ENCODE peak calls at places on chromosome 11, in six cellular contexts. V is GM20000, O is kidney, Z is left kidney, R is mammary epithelial cell, G is NCI-H1436. K is an unnamed sample.

GRCh38 chr11:116334596-116334995 is 438.2 kb downstream of the BUD13 start:
- DNase-seq in V (no peak), O (no peak), Z (no peak), R (no peak), G (no peak), K (no peak)

GRCh38 chr11:45217991-45218390 is 68.2 kb downstream of the SYT13 start:
- DNase-seq in V (no peak), O (no peak), Z (no peak), R (peak; percentile 1), G (no peak), K (peak; percentile 18)

GRCh38 chr11:118609380-118610219 is 2.2 kb downstream of the PHLDB1 start:
- DNase-seq in V (no peak), O (peak; percentile 83), Z (peak; percentile 59), R (no peak), G (no peak), K (peak; percentile 34)

GRCh38 chr11:36619502-36619901 is 21.5 kb upstream of the RAG2 start:
- DNase-seq in V (no peak), O (no peak), Z (peak; percentile 53), R (no peak), G (no peak), K (no peak)

GRCh38 chr11:32829680-32830412 is at the start of gene PRRG4:
- DNase-seq in V (peak; percentile 88), O (peak; percentile 94), Z (peak; percentile 83), R (peak; percentile 90), G (peak; percentile 57), K (peak; percentile 16)

GRCh38 chr11:12512826-12513395 is 135.5 kb downstream of the PARVA start:
- DNase-seq in V (no peak), O (no peak), Z (no peak), R (no peak), G (no peak), K (no peak)

GRCh38 chr11:95296165-95296564 is 65.2 kb upstream of the SESN3 start:
- DNase-seq in V (no peak), O (no peak), Z (peak; percentile 66), R (no peak), G (no peak), K (no peak)

GRCh38 chr11:72300268-72300667 is 56.3 kb upstream of the PHOX2A start:
- DNase-seq in V (no peak), O (no peak), Z (no peak), R (no peak), G (no peak), K (no peak)

GRCh38 chr11:58152776-58153175 is 27.4 kb upstream of the OR9I1 start:
- DNase-seq in V (no peak), O (no peak), Z (no peak), R (no peak), G (no peak), K (no peak)

GRCh38 chr11:67417425-67417824 is 1.9 kb downstream of the CARNS1 start:
- DNase-seq in V (no peak), O (no peak), Z (no peak), R (no peak), G (no peak), K (no peak)

GRCh38 chr11:33930317-33931021 is 38.6 kb upstream of the LMO2 start:
- DNase-seq in V (no peak), O (no peak), Z (peak; percentile 60), R (no peak), G (no peak), K (no peak)

GRCh38 chr11:315051-315481 is 1.2 kb downstream of the IFITM1 start:
- DNase-seq in V (no peak), O (peak; percentile 54), Z (no peak), R (no peak), G (no peak), K (no peak)

GRCh38 chr11:33413296-33413695 is 156.1 kb downstream of the HIPK3 start:
- DNase-seq in V (no peak), O (no peak), Z (no peak), R (no peak), G (no peak), K (no peak)